ENCODE peak calls at places on chromosomes 16 and 17, in nine cellular contexts. One of them, this sample, is unnamed.

GRCh38 chr17:927611-928461 is 51.7 kb downstream of the NXN start:
- DNase-seq in kidney tubule cell: peak; percentile 90
- DNase-seq in NCI-H524 treated with DMSO at 0.1 percent for 48 hours: peak; percentile 77
- DNase-seq in activated T-helper 1 cell treated with Interleukin-2 at 50 U/mL for 16 hours: no peak
- DNase-seq in A549: peak; percentile 72
- DNase-seq in T-cell: no peak
- DNase-seq in glutamatergic neuron: no peak
- DNase-seq in astrocyte of the cerebellum: peak; percentile 100
- DNase-seq in CMK: no peak
- DNase-seq in this sample: no peak

GRCh38 chr16:76583466-76583865 is 306.3 kb downstream of the CNTNAP4 start:
- DNase-seq in kidney tubule cell: no peak
- DNase-seq in NCI-H524 treated with DMSO at 0.1 percent for 48 hours: peak; percentile 97
- DNase-seq in activated T-helper 1 cell treated with Interleukin-2 at 50 U/mL for 16 hours: no peak
- DNase-seq in A549: no peak
- DNase-seq in T-cell: no peak
- DNase-seq in glutamatergic neuron: no peak
- DNase-seq in astrocyte of the cerebellum: peak; percentile 4
- DNase-seq in CMK: no peak
- DNase-seq in this sample: no peak

GRCh38 chr16:27417047-27417671 is 15.2 kb downstream of the IL21R start:
- DNase-seq in kidney tubule cell: no peak
- DNase-seq in NCI-H524 treated with DMSO at 0.1 percent for 48 hours: no peak
- DNase-seq in activated T-helper 1 cell treated with Interleukin-2 at 50 U/mL for 16 hours: no peak
- DNase-seq in A549: no peak
- DNase-seq in T-cell: no peak
- DNase-seq in glutamatergic neuron: no peak
- DNase-seq in astrocyte of the cerebellum: no peak
- DNase-seq in CMK: no peak
- DNase-seq in this sample: no peak

GRCh38 chr17:44110823-44111633 is 12.4 kb downstream of the HDAC5 start:
- DNase-seq in kidney tubule cell: peak; percentile 92
- DNase-seq in NCI-H524 treated with DMSO at 0.1 percent for 48 hours: peak; percentile 87
- DNase-seq in activated T-helper 1 cell treated with Interleukin-2 at 50 U/mL for 16 hours: peak; percentile 33
- DNase-seq in A549: peak; percentile 86
- DNase-seq in T-cell: peak; percentile 46
- DNase-seq in glutamatergic neuron: peak; percentile 88
- DNase-seq in astrocyte of the cerebellum: peak; percentile 55
- DNase-seq in CMK: peak; percentile 89
- DNase-seq in this sample: peak; percentile 86

GRCh38 chr16:70740919-70741778 is 55.3 kb upstream of the MTSS2 start:
- DNase-seq in kidney tubule cell: peak; percentile 72
- DNase-seq in NCI-H524 treated with DMSO at 0.1 percent for 48 hours: no peak
- DNase-seq in activated T-helper 1 cell treated with Interleukin-2 at 50 U/mL for 16 hours: no peak
- DNase-seq in A549: no peak
- DNase-seq in T-cell: no peak
- DNase-seq in glutamatergic neuron: no peak
- DNase-seq in astrocyte of the cerebellum: no peak
- DNase-seq in CMK: no peak
- DNase-seq in this sample: no peak

GRCh38 chr17:13698832-13699231 is 97.1 kb upstream of the HS3ST3A1 start:
- DNase-seq in kidney tubule cell: no peak
- DNase-seq in NCI-H524 treated with DMSO at 0.1 percent for 48 hours: no peak
- DNase-seq in activated T-helper 1 cell treated with Interleukin-2 at 50 U/mL for 16 hours: no peak
- DNase-seq in A549: no peak
- DNase-seq in T-cell: no peak
- DNase-seq in glutamatergic neuron: no peak
- DNase-seq in astrocyte of the cerebellum: no peak
- DNase-seq in CMK: no peak
- DNase-seq in this sample: peak; percentile 27

GRCh38 chr16:88088161-88088581 is 136.9 kb downstream of the BANP start:
- DNase-seq in kidney tubule cell: no peak
- DNase-seq in NCI-H524 treated with DMSO at 0.1 percent for 48 hours: no peak
- DNase-seq in activated T-helper 1 cell treated with Interleukin-2 at 50 U/mL for 16 hours: no peak
- DNase-seq in A549: no peak
- DNase-seq in T-cell: no peak
- DNase-seq in glutamatergic neuron: no peak
- DNase-seq in astrocyte of the cerebellum: no peak
- DNase-seq in CMK: no peak
- DNase-seq in this sample: no peak

GRCh38 chr17:82836823-82837357 is 2.9 kb downstream of the ZNF750 start:
- DNase-seq in kidney tubule cell: no peak
- DNase-seq in NCI-H524 treated with DMSO at 0.1 percent for 48 hours: no peak
- DNase-seq in activated T-helper 1 cell treated with Interleukin-2 at 50 U/mL for 16 hours: no peak
- DNase-seq in A549: no peak
- DNase-seq in T-cell: no peak
- DNase-seq in glutamatergic neuron: no peak
- DNase-seq in astrocyte of the cerebellum: no peak
- DNase-seq in CMK: no peak
- DNase-seq in this sample: no peak

GRCh38 chr17:80413771-80414507 is 1.0 kb upstream of the ENDOV start:
- DNase-seq in kidney tubule cell: peak; percentile 6
- DNase-seq in NCI-H524 treated with DMSO at 0.1 percent for 48 hours: no peak
- DNase-seq in activated T-helper 1 cell treated with Interleukin-2 at 50 U/mL for 16 hours: no peak
- DNase-seq in A549: no peak
- DNase-seq in T-cell: no peak
- DNase-seq in glutamatergic neuron: no peak
- DNase-seq in astrocyte of the cerebellum: no peak
- DNase-seq in CMK: no peak
- DNase-seq in this sample: no peak

GRCh38 chr16:30112197-30113030 is 923 bp downstream of the GDPD3 start:
- DNase-seq in kidney tubule cell: peak; percentile 62
- DNase-seq in NCI-H524 treated with DMSO at 0.1 percent for 48 hours: no peak
- DNase-seq in activated T-helper 1 cell treated with Interleukin-2 at 50 U/mL for 16 hours: peak; percentile 26
- DNase-seq in A549: peak; percentile 83
- DNase-seq in T-cell: no peak
- DNase-seq in glutamatergic neuron: peak; percentile 76
- DNase-seq in astrocyte of the cerebellum: no peak
- DNase-seq in CMK: no peak
- DNase-seq in this sample: peak; percentile 71

GRCh38 chr17:45722161-45722560 is 62.0 kb upstream of the CRHR1 start:
- DNase-seq in kidney tubule cell: no peak
- DNase-seq in NCI-H524 treated with DMSO at 0.1 percent for 48 hours: peak; percentile 82
- DNase-seq in activated T-helper 1 cell treated with Interleukin-2 at 50 U/mL for 16 hours: no peak
- DNase-seq in A549: peak; percentile 69
- DNase-seq in T-cell: no peak
- DNase-seq in glutamatergic neuron: peak; percentile 73
- DNase-seq in astrocyte of the cerebellum: no peak
- DNase-seq in CMK: no peak
- DNase-seq in this sample: no peak

GRCh38 chr17:50060951-50061712 is 5.2 kb downstream of the ITGA3 start:
- DNase-seq in kidney tubule cell: peak; percentile 82
- DNase-seq in NCI-H524 treated with DMSO at 0.1 percent for 48 hours: no peak
- DNase-seq in activated T-helper 1 cell treated with Interleukin-2 at 50 U/mL for 16 hours: no peak
- DNase-seq in A549: peak; percentile 61
- DNase-seq in T-cell: no peak
- DNase-seq in glutamatergic neuron: no peak
- DNase-seq in astrocyte of the cerebellum: no peak
- DNase-seq in CMK: no peak
- DNase-seq in this sample: no peak

GRCh38 chr16:3049921-3050481 is 3.6 kb downstream of the MMP25 start:
- DNase-seq in kidney tubule cell: no peak
- DNase-seq in NCI-H524 treated with DMSO at 0.1 percent for 48 hours: no peak
- DNase-seq in activated T-helper 1 cell treated with Interleukin-2 at 50 U/mL for 16 hours: no peak
- DNase-seq in A549: no peak
- DNase-seq in T-cell: no peak
- DNase-seq in glutamatergic neuron: no peak
- DNase-seq in astrocyte of the cerebellum: no peak
- DNase-seq in CMK: no peak
- DNase-seq in this sample: no peak

GRCh38 chr16:55912022-55912421 is 36.8 kb upstream of the CES5A start:
- DNase-seq in kidney tubule cell: no peak
- DNase-seq in NCI-H524 treated with DMSO at 0.1 percent for 48 hours: peak; percentile 24
- DNase-seq in activated T-helper 1 cell treated with Interleukin-2 at 50 U/mL for 16 hours: no peak
- DNase-seq in A549: no peak
- DNase-seq in T-cell: no peak
- DNase-seq in glutamatergic neuron: no peak
- DNase-seq in astrocyte of the cerebellum: no peak
- DNase-seq in CMK: no peak
- DNase-seq in this sample: no peak

GRCh38 chr17:43517615-43518386 is 28.3 kb downstream of the ETV4 start:
- DNase-seq in kidney tubule cell: peak; percentile 10
- DNase-seq in NCI-H524 treated with DMSO at 0.1 percent for 48 hours: no peak
- DNase-seq in activated T-helper 1 cell treated with Interleukin-2 at 50 U/mL for 16 hours: no peak
- DNase-seq in A549: no peak
- DNase-seq in T-cell: no peak
- DNase-seq in glutamatergic neuron: no peak
- DNase-seq in astrocyte of the cerebellum: no peak
- DNase-seq in CMK: no peak
- DNase-seq in this sample: no peak

GRCh38 chr17:29588561-29589411 is 662 bp downstream of the GIT1 start:
- DNase-seq in kidney tubule cell: peak; percentile 49
- DNase-seq in NCI-H524 treated with DMSO at 0.1 percent for 48 hours: no peak
- DNase-seq in activated T-helper 1 cell treated with Interleukin-2 at 50 U/mL for 16 hours: no peak
- DNase-seq in A549: peak; percentile 52
- DNase-seq in T-cell: no peak
- DNase-seq in glutamatergic neuron: peak; percentile 57
- DNase-seq in astrocyte of the cerebellum: no peak
- DNase-seq in CMK: no peak
- DNase-seq in this sample: peak; percentile 78

GRCh38 chr17:46178550-46179198 is 14.6 kb downstream of the KANSL1 start:
- DNase-seq in kidney tubule cell: peak; percentile 49
- DNase-seq in NCI-H524 treated with DMSO at 0.1 percent for 48 hours: no peak
- DNase-seq in activated T-helper 1 cell treated with Interleukin-2 at 50 U/mL for 16 hours: no peak
- DNase-seq in A549: no peak
- DNase-seq in T-cell: no peak
- DNase-seq in glutamatergic neuron: no peak
- DNase-seq in astrocyte of the cerebellum: no peak
- DNase-seq in CMK: no peak
- DNase-seq in this sample: no peak

GRCh38 chr16:70470927-70471341 is 16.5 kb downstream of the FCSK start:
- DNase-seq in kidney tubule cell: peak; percentile 28
- DNase-seq in NCI-H524 treated with DMSO at 0.1 percent for 48 hours: no peak
- DNase-seq in activated T-helper 1 cell treated with Interleukin-2 at 50 U/mL for 16 hours: no peak
- DNase-seq in A549: peak; percentile 65
- DNase-seq in T-cell: no peak
- DNase-seq in glutamatergic neuron: peak; percentile 60
- DNase-seq in astrocyte of the cerebellum: no peak
- DNase-seq in CMK: no peak
- DNase-seq in this sample: no peak

GRCh38 chr16:23833960-23834685 is 1.7 kb upstream of the PRKCB start:
- DNase-seq in kidney tubule cell: no peak
- DNase-seq in NCI-H524 treated with DMSO at 0.1 percent for 48 hours: no peak
- DNase-seq in activated T-helper 1 cell treated with Interleukin-2 at 50 U/mL for 16 hours: no peak
- DNase-seq in A549: no peak
- DNase-seq in T-cell: no peak
- DNase-seq in glutamatergic neuron: no peak
- DNase-seq in astrocyte of the cerebellum: no peak
- DNase-seq in CMK: no peak
- DNase-seq in this sample: peak; percentile 58

GRCh38 chr17:51540151-51540550 is 279.8 kb downstream of the UTP18 start:
- DNase-seq in kidney tubule cell: no peak
- DNase-seq in NCI-H524 treated with DMSO at 0.1 percent for 48 hours: no peak
- DNase-seq in activated T-helper 1 cell treated with Interleukin-2 at 50 U/mL for 16 hours: no peak
- DNase-seq in A549: peak; percentile 20
- DNase-seq in T-cell: no peak
- DNase-seq in glutamatergic neuron: no peak
- DNase-seq in astrocyte of the cerebellum: no peak
- DNase-seq in CMK: no peak
- DNase-seq in this sample: peak; percentile 59

GRCh38 chr16:56662357-56663354 is 4.9 kb downstream of the MT1F start:
- DNase-seq in kidney tubule cell: no peak
- DNase-seq in NCI-H524 treated with DMSO at 0.1 percent for 48 hours: no peak
- DNase-seq in activated T-helper 1 cell treated with Interleukin-2 at 50 U/mL for 16 hours: no peak
- DNase-seq in A549: no peak
- DNase-seq in T-cell: no peak
- DNase-seq in glutamatergic neuron: no peak
- DNase-seq in astrocyte of the cerebellum: no peak
- DNase-seq in CMK: no peak
- DNase-seq in this sample: no peak

GRCh38 chr16:56874800-56875199 is 9.8 kb downstream of the SLC12A3 start:
- DNase-seq in kidney tubule cell: no peak
- DNase-seq in NCI-H524 treated with DMSO at 0.1 percent for 48 hours: peak; percentile 16
- DNase-seq in activated T-helper 1 cell treated with Interleukin-2 at 50 U/mL for 16 hours: no peak
- DNase-seq in A549: no peak
- DNase-seq in T-cell: no peak
- DNase-seq in glutamatergic neuron: no peak
- DNase-seq in astrocyte of the cerebellum: peak; percentile 31
- DNase-seq in CMK: no peak
- DNase-seq in this sample: no peak

GRCh38 chr17:2137342-2138098 is 82.6 kb downstream of the HIC1 start:
- DNase-seq in kidney tubule cell: peak; percentile 63
- DNase-seq in NCI-H524 treated with DMSO at 0.1 percent for 48 hours: no peak
- DNase-seq in activated T-helper 1 cell treated with Interleukin-2 at 50 U/mL for 16 hours: no peak
- DNase-seq in A549: no peak
- DNase-seq in T-cell: no peak
- DNase-seq in glutamatergic neuron: no peak
- DNase-seq in astrocyte of the cerebellum: peak; percentile 52
- DNase-seq in CMK: no peak
- DNase-seq in this sample: no peak

GRCh38 chr17:58693208-58693607 is 806 bp downstream of the RAD51C start:
- DNase-seq in kidney tubule cell: no peak
- DNase-seq in NCI-H524 treated with DMSO at 0.1 percent for 48 hours: no peak
- DNase-seq in activated T-helper 1 cell treated with Interleukin-2 at 50 U/mL for 16 hours: no peak
- DNase-seq in A549: no peak
- DNase-seq in T-cell: no peak
- DNase-seq in glutamatergic neuron: no peak
- DNase-seq in astrocyte of the cerebellum: no peak
- DNase-seq in CMK: no peak
- DNase-seq in this sample: no peak

GRCh38 chr17:57877803-57878202 is 28.0 kb upstream of the MRPS23 start:
- DNase-seq in kidney tubule cell: no peak
- DNase-seq in NCI-H524 treated with DMSO at 0.1 percent for 48 hours: no peak
- DNase-seq in activated T-helper 1 cell treated with Interleukin-2 at 50 U/mL for 16 hours: no peak
- DNase-seq in A549: no peak
- DNase-seq in T-cell: no peak
- DNase-seq in glutamatergic neuron: no peak
- DNase-seq in astrocyte of the cerebellum: no peak
- DNase-seq in CMK: no peak
- DNase-seq in this sample: no peak

GRCh38 chr17:44768505-44769142 is 9.8 kb downstream of the ADAM11 start:
- DNase-seq in kidney tubule cell: no peak
- DNase-seq in NCI-H524 treated with DMSO at 0.1 percent for 48 hours: no peak
- DNase-seq in activated T-helper 1 cell treated with Interleukin-2 at 50 U/mL for 16 hours: no peak
- DNase-seq in A549: no peak
- DNase-seq in T-cell: no peak
- DNase-seq in glutamatergic neuron: no peak
- DNase-seq in astrocyte of the cerebellum: no peak
- DNase-seq in CMK: peak; percentile 76
- DNase-seq in this sample: no peak

GRCh38 chr16:19520861-19521331 is 1.0 kb downstream of the GDE1 start:
- DNase-seq in kidney tubule cell: peak; percentile 66
- DNase-seq in NCI-H524 treated with DMSO at 0.1 percent for 48 hours: no peak
- DNase-seq in activated T-helper 1 cell treated with Interleukin-2 at 50 U/mL for 16 hours: no peak
- DNase-seq in A549: peak; percentile 44
- DNase-seq in T-cell: no peak
- DNase-seq in glutamatergic neuron: no peak
- DNase-seq in astrocyte of the cerebellum: no peak
- DNase-seq in CMK: no peak
- DNase-seq in this sample: no peak

GRCh38 chr17:8079291-8080207 is 8.0 kb downstream of the ALOX12B start:
- DNase-seq in kidney tubule cell: peak; percentile 75
- DNase-seq in NCI-H524 treated with DMSO at 0.1 percent for 48 hours: no peak
- DNase-seq in activated T-helper 1 cell treated with Interleukin-2 at 50 U/mL for 16 hours: peak; percentile 63
- DNase-seq in A549: peak; percentile 90
- DNase-seq in T-cell: peak; percentile 64
- DNase-seq in glutamatergic neuron: peak; percentile 84
- DNase-seq in astrocyte of the cerebellum: no peak
- DNase-seq in CMK: no peak
- DNase-seq in this sample: peak; percentile 76

GRCh38 chr16:21159281-21159951 is 942 bp downstream of the LDAF1 start:
- DNase-seq in kidney tubule cell: peak; percentile 32
- DNase-seq in NCI-H524 treated with DMSO at 0.1 percent for 48 hours: no peak
- DNase-seq in activated T-helper 1 cell treated with Interleukin-2 at 50 U/mL for 16 hours: no peak
- DNase-seq in A549: no peak
- DNase-seq in T-cell: no peak
- DNase-seq in glutamatergic neuron: peak; percentile 36
- DNase-seq in astrocyte of the cerebellum: no peak
- DNase-seq in CMK: no peak
- DNase-seq in this sample: peak; percentile 10

GRCh38 chr16:77584205-77584859 is 138.0 kb upstream of the NUDT7 start:
- DNase-seq in kidney tubule cell: peak; percentile 73
- DNase-seq in NCI-H524 treated with DMSO at 0.1 percent for 48 hours: peak; percentile 50
- DNase-seq in activated T-helper 1 cell treated with Interleukin-2 at 50 U/mL for 16 hours: no peak
- DNase-seq in A549: peak; percentile 66
- DNase-seq in T-cell: peak; percentile 10
- DNase-seq in glutamatergic neuron: peak; percentile 59
- DNase-seq in astrocyte of the cerebellum: peak; percentile 73
- DNase-seq in CMK: peak; percentile 8
- DNase-seq in this sample: peak; percentile 47